ENCODE peak calls at places on chromosomes 7 and 10, in four cellular contexts. L, R, U and J are unnamed samples.

GRCh38 chr10:68871731-68872342 is 29.3 kb upstream of the DDX50 start:
- DNase-seq in U (peak; percentile 99), R (no peak), L (peak; percentile 48), J (no peak)

GRCh38 chr7:44348851-44349781 is 23.7 kb upstream of the CAMK2B start:
- DNase-seq in L (no peak), U (no peak), R (no peak), J (no peak)

GRCh38 chr10:122461367-122461728 is at the start of gene HTRA1:
- DNase-seq in U (peak; percentile 77), L (peak; percentile 64), R (no peak), J (no peak)

GRCh38 chr10:63114031-63114814 is 18.9 kb upstream of the NRBF2 start:
- DNase-seq in R (no peak), L (peak; percentile 98), U (peak; percentile 97), J (no peak)

GRCh38 chr7:24290004-24290641 is 6.1 kb downstream of the NPY start:
- DNase-seq in U (peak; percentile 58), L (peak; percentile 7), R (peak; percentile 17), J (no peak)

GRCh38 chr10:43076311-43076875 is 476 bp upstream of the RET start:
- DNase-seq in R (no peak), U (no peak), L (no peak), J (no peak)

GRCh38 chr10:130430291-130430690 is 294.1 kb downstream of the GLRX3 start:
- DNase-seq in U (no peak), L (no peak), R (no peak), J (no peak)

GRCh38 chr10:102085336-102085735 is 20.2 kb downstream of the HPS6 start:
- DNase-seq in L (no peak), U (no peak), R (no peak), J (no peak)

GRCh38 chr10:58291538-58292174 is 22.7 kb downstream of the CISD1 start:
- DNase-seq in U (peak; percentile 80), L (peak; percentile 81), R (peak; percentile 23), J (no peak)

GRCh38 chr7:36048902-36049240 is 104.2 kb upstream of the EEPD1 start:
- DNase-seq in L (no peak), R (no peak), U (no peak), J (no peak)

GRCh38 chr7:112215787-112216186 is 9.3 kb downstream of the ZNF277 start:
- DNase-seq in R (no peak), U (no peak), L (no peak), J (no peak)

GRCh38 chr7:831596-832291 is 532 bp upstream of the SUN1 start:
- DNase-seq in L (peak; percentile 95), U (peak; percentile 95), R (no peak), J (no peak)

GRCh38 chr10:103793920-103794883 is 61.2 kb downstream of the SH3PXD2A start:
- DNase-seq in U (no peak), R (no peak), L (no peak), J (no peak)

GRCh38 chr7:102453319-102453718 is 11.3 kb downstream of the ALKBH4 start:
- DNase-seq in L (no peak), U (no peak), R (no peak), J (no peak)

GRCh38 chr10:124736491-124737136 is 7.6 kb downstream of the FAM53B start:
- DNase-seq in L (peak; percentile 90), R (no peak), U (peak; percentile 87), J (no peak)